ENCODE peak calls at places on chromosomes 12 and 14, in ten cellular contexts. T is AG04450; J is stimulated activated CD4-positive, alpha-beta T cell treated with anti-CD3 and anti-CD28 coated beads, TNF-alpha, amount 100 ng/mL, for 1 hour; M is Right ventricle myocardium inferior; Q is neural crest cell; H is IMR-90; K is aorta; Y is amygdala; E is A549; U is LoVo. C is an unnamed sample.

GRCh38 chr12:117228239-117228638 is 38.0 kb upstream of the FBXO21 start:
- DNase-seq in T (no peak), J (no peak), M (no peak), Q (no peak), H (no peak), K (no peak), Y (peak), E (peak), U (peak), C (no peak)

GRCh38 chr12:124767075-124767821 is 96.4 kb downstream of the SCARB1 start:
- DNase-seq in T (no peak), J (peak), M (peak), Q (peak), H (peak), K (peak), Y (peak), E (peak), U (peak), C (peak)

GRCh38 chr12:15811192-15812127 is 22.3 kb upstream of the EPS8 start:
- DNase-seq in T (no peak), J (no peak), M (no peak), Q (no peak), H (no peak), K (no peak), Y (no peak), E (no peak), U (no peak), C (no peak)

GRCh38 chr12:12439636-12440035 is 82.8 kb downstream of the BORCS5 start:
- DNase-seq in T (no peak), J (peak), M (no peak), Q (no peak), H (peak), K (no peak), Y (no peak), E (peak), U (no peak), C (no peak)

GRCh38 chr12:6612652-6613014 is 5.5 kb upstream of the CHD4 start:
- DNase-seq in T (no peak), J (no peak), M (no peak), Q (no peak), H (no peak), K (no peak), Y (no peak), E (no peak), U (no peak), C (no peak)

GRCh38 chr12:110316861-110317260 is 35.8 kb downstream of the ATP2A2 start:
- DNase-seq in T (peak), J (no peak), M (no peak), Q (no peak), H (peak), K (no peak), Y (no peak), E (no peak), U (no peak), C (no peak)

GRCh38 chr14:104201496-104201895 is 63.1 kb downstream of the KIF26A start:
- DNase-seq in T (no peak), J (no peak), M (no peak), Q (no peak), H (no peak), K (no peak), Y (no peak), E (no peak), U (no peak), C (no peak)

GRCh38 chr14:34593740-34594375 is 36.1 kb downstream of the SNX6 start:
- DNase-seq in T (no peak), J (no peak), M (no peak), Q (no peak), H (peak), K (peak), Y (no peak), E (no peak), U (no peak), C (no peak)

GRCh38 chr14:100773331-100774163 is 46.9 kb downstream of the DLK1 start:
- DNase-seq in T (no peak), J (no peak), M (no peak), Q (no peak), H (no peak), K (no peak), Y (no peak), E (no peak), U (no peak), C (no peak)

GRCh38 chr12:120830052-120830940 is 73.9 kb downstream of the SPPL3 start:
- DNase-seq in T (no peak), J (no peak), M (no peak), Q (no peak), H (peak), K (no peak), Y (no peak), E (peak), U (no peak), C (no peak)

GRCh38 chr14:20714593-20715250 is 26.2 kb downstream of the ANG start:
- DNase-seq in T (peak), J (no peak), M (peak), Q (no peak), H (peak), K (peak), Y (peak), E (no peak), U (peak), C (no peak)

GRCh38 chr12:132174703-132175490 is 30.6 kb downstream of the NOC4L start:
- DNase-seq in T (no peak), J (no peak), M (no peak), Q (no peak), H (no peak), K (peak), Y (no peak), E (no peak), U (no peak), C (no peak)

GRCh38 chr12:79452906-79453305 is 237.9 kb downstream of the PAWR start:
- DNase-seq in T (no peak), J (no peak), M (no peak), Q (no peak), H (no peak), K (no peak), Y (no peak), E (no peak), U (no peak), C (no peak)

GRCh38 chr14:36659822-36660735 is 1.6 kb upstream of the PAX9 start:
- DNase-seq in T (no peak), J (no peak), M (no peak), Q (no peak), H (no peak), K (no peak), Y (no peak), E (no peak), U (no peak), C (no peak)

GRCh38 chr14:59919582-59920377 is at the start of gene LRRC9:
- DNase-seq in T (no peak), J (no peak), M (peak), Q (peak), H (no peak), K (peak), Y (peak), E (no peak), U (no peak), C (peak)

GRCh38 chr12:85279449-85280137 is 427 bp upstream of the ALX1 start:
- DNase-seq in T (no peak), J (no peak), M (peak), Q (no peak), H (no peak), K (peak), Y (no peak), E (no peak), U (no peak), C (peak)

GRCh38 chr12:116590561-116590960 is 31.4 kb downstream of the MAP1LC3B2 start:
- DNase-seq in T (no peak), J (no peak), M (no peak), Q (no peak), H (no peak), K (no peak), Y (no peak), E (peak), U (peak), C (no peak)

GRCh38 chr12:54736549-54736948 is 88.4 kb upstream of the DCD start:
- DNase-seq in T (no peak), J (no peak), M (no peak), Q (no peak), H (no peak), K (no peak), Y (no peak), E (no peak), U (no peak), C (no peak)

GRCh38 chr12:109744991-109745942 is 31.6 kb downstream of the FAM222A start:
- DNase-seq in T (peak), J (no peak), M (peak), Q (no peak), H (peak), K (peak), Y (no peak), E (no peak), U (no peak), C (no peak)

GRCh38 chr12:116278667-116279066 is 1.2 kb upstream of the MED13L start:
- DNase-seq in T (no peak), J (no peak), M (no peak), Q (no peak), H (no peak), K (no peak), Y (no peak), E (no peak), U (no peak), C (no peak)

GRCh38 chr12:120712654-120713053 is 2.4 kb downstream of the UNC119B start:
- DNase-seq in T (no peak), J (no peak), M (no peak), Q (no peak), H (no peak), K (no peak), Y (no peak), E (no peak), U (no peak), C (no peak)

C was measured in nephron progenitor cell.